ENCODE peak calls at places on chromosome 19, in six cellular contexts. B, Q, L, F, X and K are unnamed samples.

GRCh38 chr19:30799854-30800755 is 427.9 kb downstream of the ZNF536 start:
- DNase-seq in Q (no peak), X (peak; percentile 75), B (peak; percentile 47), L (no peak), F (peak; percentile 86), K (peak; percentile 35)

GRCh38 chr19:4456566-4456842 is 1.1 kb downstream of the UBXN6 start:
- DNase-seq in F (no peak), X (no peak), Q (no peak), B (no peak), L (peak; percentile 63), K (peak; percentile 52)

GRCh38 chr19:662207-662961 is 630 bp downstream of the RNF126 start:
- DNase-seq in Q (peak; percentile 83), B (no peak), L (peak; percentile 36), X (peak; percentile 71), F (no peak), K (no peak)

GRCh38 chr19:21833733-21834132 is 2.2 kb downstream of the ZNF43 start:
- DNase-seq in L (no peak), Q (no peak), B (no peak), F (no peak), X (no peak), K (no peak)

GRCh38 chr19:2014731-2015610 is 543 bp downstream of the BTBD2 start:
- DNase-seq in L (no peak), B (no peak), Q (no peak), X (no peak), F (no peak), K (peak; percentile 56)

GRCh38 chr19:17079710-17080440 is 4.3 kb downstream of the MYO9B start:
- DNase-seq in B (peak; percentile 73), F (peak; percentile 89), L (peak; percentile 87), Q (peak; percentile 59), X (no peak), K (peak; percentile 96)

GRCh38 chr19:7988307-7988706 is 17.1 kb downstream of the ELAVL1 start:
- DNase-seq in X (no peak), Q (no peak), B (no peak), L (no peak), F (no peak), K (no peak)

GRCh38 chr19:5293607-5294089 is 47.0 kb downstream of the PTPRS start:
- DNase-seq in B (peak; percentile 26), L (no peak), F (peak; percentile 89), Q (no peak), X (no peak), K (no peak)

GRCh38 chr19:7701654-7702457 is at the start of gene FCER2:
- DNase-seq in B (no peak), L (no peak), Q (no peak), F (no peak), X (no peak), K (no peak)

GRCh38 chr19:24098359-24098758 is 11.4 kb downstream of the ZNF254 start:
- DNase-seq in X (no peak), Q (no peak), B (no peak), F (no peak), L (no peak), K (no peak)

GRCh38 chr19:8324186-8325050 is 3.1 kb downstream of the RPS28 start:
- DNase-seq in Q (no peak), L (no peak), F (no peak), X (peak; percentile 21), B (no peak), K (no peak)

GRCh38 chr19:19495614-19496603 is 19.4 kb downstream of the TSSK6 start:
- DNase-seq in L (no peak), B (no peak), Q (no peak), X (no peak), F (no peak), K (no peak)

GRCh38 chr19:6071103-6071485 is 39.2 kb downstream of the RFX2 start:
- DNase-seq in L (no peak), B (no peak), F (peak; percentile 83), X (no peak), Q (no peak), K (no peak)

GRCh38 chr19:30861896-30862295 is 487.3 kb downstream of the TSHZ3 start:
- DNase-seq in X (no peak), B (no peak), F (peak; percentile 28), L (no peak), Q (no peak), K (no peak)

GRCh38 chr19:41910240-41910991 is 17.8 kb downstream of the ERFL start:
- DNase-seq in X (no peak), Q (no peak), L (no peak), B (no peak), F (no peak), K (no peak)

GRCh38 chr19:52170304-52170703 is 1.1 kb downstream of the ZNF836 start:
- DNase-seq in F (no peak), X (no peak), L (no peak), Q (no peak), B (no peak), K (no peak)

GRCh38 chr19:41367848-41368301 is 3.9 kb upstream of the B9D2 start:
- DNase-seq in F (no peak), L (peak; percentile 82), X (peak; percentile 74), Q (no peak), B (no peak), K (peak; percentile 65)

GRCh38 chr19:20423381-20424207 is 142.0 kb downstream of the ZNF737 start:
- DNase-seq in L (no peak), Q (peak; percentile 39), F (peak; percentile 91), B (peak; percentile 61), X (no peak), K (no peak)

DNA sequence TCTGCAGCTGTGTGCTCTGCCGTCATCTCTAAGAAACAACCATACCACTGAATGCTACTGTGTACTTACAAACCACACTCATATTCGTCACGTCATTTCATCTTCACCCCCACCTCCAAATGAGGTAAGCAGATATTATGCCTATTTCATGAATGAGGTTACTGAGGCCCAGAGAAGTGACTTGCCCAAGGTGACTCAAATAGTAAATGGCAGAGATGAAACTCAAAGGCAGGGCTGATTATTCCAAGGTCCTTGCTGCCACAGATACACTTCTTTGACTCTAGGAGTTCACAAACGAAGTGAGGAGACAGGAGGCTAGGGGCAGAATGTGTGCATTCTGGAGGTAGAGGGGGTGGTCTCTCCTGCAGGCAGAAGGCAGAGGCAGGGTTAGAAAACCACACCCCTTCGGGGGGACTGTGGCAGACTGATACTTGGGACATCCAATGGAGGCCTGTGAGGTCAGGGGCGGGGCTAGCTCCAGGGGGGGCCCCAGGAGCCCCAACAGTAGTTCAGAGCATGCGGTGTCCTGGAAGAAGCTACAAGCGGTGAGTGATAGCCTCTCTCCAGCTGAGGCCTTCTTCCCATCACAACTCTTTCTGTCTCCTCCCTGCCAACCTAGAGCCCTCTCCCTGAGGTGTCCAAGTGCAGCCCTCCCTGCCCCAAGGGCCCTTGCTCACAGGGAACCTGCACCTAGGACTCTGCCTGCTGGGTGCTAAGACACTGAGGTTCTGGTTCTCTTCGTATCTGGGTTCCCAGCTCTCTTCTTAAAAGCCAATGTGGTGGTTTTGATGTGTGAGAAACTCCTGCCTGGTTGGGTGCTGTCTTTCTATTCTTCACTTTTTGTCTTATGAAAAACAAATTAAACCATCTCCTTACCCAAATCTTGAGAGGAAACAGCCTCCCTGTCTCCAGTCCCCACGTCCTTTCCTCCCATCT is 4.6 kb upstream of the KMT2B start:
- DNase-seq in L (no peak), F (no peak), X (peak; percentile 37), Q (no peak), B (no peak), K (no peak)
- TF ChIP-seq POLR2A in L (no peak), F (no peak), X (no peak), Q (no peak), B (no peak), K (no peak)

DNA sequence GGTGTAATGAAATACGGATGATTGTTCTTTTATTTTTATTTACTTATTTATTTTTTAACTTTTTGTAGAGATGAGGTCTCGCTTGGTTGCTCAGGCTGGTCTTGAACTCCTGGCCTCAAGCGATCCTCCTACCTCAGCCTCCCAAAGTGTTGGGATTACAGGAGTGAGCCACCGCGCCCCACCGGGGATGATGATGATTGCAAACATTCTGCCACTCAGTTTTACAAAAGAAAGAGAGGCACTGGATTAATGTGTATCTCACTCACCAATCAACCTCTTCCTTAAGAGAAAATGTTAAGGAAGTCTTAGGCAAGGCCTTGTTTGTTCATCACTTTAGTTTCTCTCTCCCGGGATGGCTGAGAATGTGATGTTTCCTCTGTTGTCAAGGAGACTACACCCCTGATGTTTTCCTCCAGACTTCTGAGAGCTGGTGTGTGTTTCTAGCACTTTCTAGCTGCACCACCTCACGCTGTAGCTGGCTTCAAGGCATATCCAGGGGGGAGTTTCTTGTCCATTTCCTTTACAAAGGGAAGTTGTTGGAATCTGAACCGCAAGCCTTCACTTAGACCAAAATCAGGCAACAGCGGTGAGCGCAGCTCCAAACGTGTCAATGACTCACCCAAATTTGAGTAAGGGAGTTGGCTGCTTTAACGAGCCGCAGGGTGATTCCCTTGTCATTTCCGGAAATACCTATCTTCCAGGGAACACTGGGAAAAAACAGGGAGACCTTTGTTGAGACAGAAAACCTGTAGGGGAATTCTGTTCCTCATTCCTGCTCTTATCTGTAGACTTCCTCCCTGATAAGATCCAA is 2.3 kb downstream of the LDLR start:
- DNase-seq in B (no peak), F (peak; percentile 94), Q (peak; percentile 65), X (no peak), L (peak; percentile 95), K (peak; percentile 49)
- TF ChIP-seq POLR2A in B (no peak), F (no peak), Q (peak; percentile 22), X (peak; percentile 59), L (no peak), K (no peak)

DNA sequence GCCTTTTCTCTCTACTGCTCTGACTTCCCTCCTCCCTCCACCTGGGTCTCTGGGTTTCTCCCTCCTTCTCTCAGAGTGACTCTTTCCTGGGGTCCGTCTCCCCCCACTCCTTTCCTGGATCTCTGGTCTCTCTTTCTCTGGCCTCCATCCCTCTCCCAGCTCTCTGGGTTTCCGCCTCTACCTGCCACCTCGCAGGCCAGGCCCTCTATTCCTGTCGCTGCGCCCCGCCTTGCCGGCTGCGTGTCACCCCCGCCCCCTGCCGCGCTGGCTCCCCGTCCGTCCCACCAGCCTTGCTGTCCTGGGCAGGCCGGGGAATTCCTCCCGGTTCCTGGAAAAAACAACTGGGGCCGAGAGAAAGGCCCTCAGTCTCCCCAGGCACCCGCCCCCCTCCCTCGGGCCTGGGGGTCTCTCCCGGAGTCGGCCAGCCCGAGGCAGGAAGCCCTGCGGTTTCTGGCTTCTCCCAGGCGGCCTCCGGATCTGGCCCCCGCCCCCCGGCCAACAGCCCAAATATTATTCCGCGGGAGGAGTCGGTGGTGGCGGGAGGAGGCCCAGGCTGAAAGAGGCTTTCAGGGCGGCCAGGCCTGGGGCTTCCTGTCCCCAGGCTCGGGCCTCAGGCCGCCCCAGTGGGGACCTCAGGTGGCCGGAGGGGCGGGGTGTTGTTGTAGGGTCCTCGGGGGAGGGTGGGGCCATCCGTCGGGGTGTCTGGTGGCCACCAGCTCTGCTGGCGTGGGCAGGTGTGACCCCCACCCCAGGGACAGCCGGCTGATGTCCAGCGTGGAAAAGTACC is 9.3 kb downstream of the IRF2BP1 start:
- DNase-seq in F (no peak), B (peak; percentile 14), Q (peak; percentile 70), L (peak; percentile 29), X (peak; percentile 73), K (no peak)
- TF ChIP-seq POLR2A in F (no peak), B (no peak), Q (no peak), L (no peak), X (peak; percentile 68), K (no peak)

DNA sequence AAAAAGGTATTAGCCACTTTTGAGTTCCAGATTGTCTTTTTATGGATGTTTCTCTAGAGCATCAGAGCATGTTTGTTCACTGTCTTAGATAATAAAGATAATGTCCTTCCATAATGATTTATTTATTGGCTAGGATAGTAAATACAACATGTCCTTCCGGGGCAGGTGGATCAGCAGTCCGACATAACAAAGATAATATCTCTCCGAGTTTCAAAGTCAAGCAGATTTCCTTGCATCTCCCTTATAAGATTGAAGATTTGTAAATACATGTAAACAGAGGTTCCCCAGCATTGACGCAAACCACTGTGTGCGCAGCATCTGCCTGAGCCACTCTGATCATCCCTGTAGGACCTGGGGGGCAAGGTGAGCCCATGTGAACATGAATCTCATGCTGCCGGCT is 8.8 kb upstream of the KLK15 start:
- DNase-seq in Q (no peak), L (no peak), B (no peak), X (no peak), F (peak; percentile 7), K (no peak)
- TF ChIP-seq POLR2A in Q (no peak), L (no peak), B (no peak), X (no peak), F (no peak), K (no peak)